ENCODE peak calls at places on chromosomes 13 and 19, in nine cellular contexts. One of them, this sample, is unnamed.

GRCh38 chr13:20130012-20130411 is 30.8 kb downstream of the GJA3 start:
- DNase-seq in fibroblast of the aortic adventitia: no peak
- DNase-seq in CD4-positive, alpha-beta T cell: no peak
- DNase-seq in activated B cell treated with CpG ODN at 0.5 μM for 24 hours: no peak
- DNase-seq in stimulated activated CD4-positive, alpha-beta T cell treated with anti-CD3 and anti-CD28 coated beads, Interleukin-4, amount 100 ng/mL, for 4 hours: no peak
- DNase-seq in KBM-7: no peak
- DNase-seq in left lung: no peak
- DNase-seq in sigmoid colon: no peak
- DNase-seq in HFFc6: no peak
- DNase-seq in this sample: no peak

GRCh38 chr19:15161028-15161984 is 39.5 kb downstream of the NOTCH3 start:
- DNase-seq in stimulated activated CD4-positive, alpha-beta T cell treated with anti-CD3 and anti-CD28 coated beads, Interleukin-4, amount 100 ng/mL, for 4 hours: no peak
- DNase-seq in left lung: no peak
- DNase-seq in sigmoid colon: no peak
- DNase-seq in KBM-7: peak
- DNase-seq in activated B cell treated with CpG ODN at 0.5 μM for 24 hours: no peak
- DNase-seq in HFFc6: no peak
- DNase-seq in fibroblast of the aortic adventitia: peak
- DNase-seq in CD4-positive, alpha-beta T cell: no peak
- DNase-seq in this sample: peak

GRCh38 chr13:98893361-98893760 is 84.5 kb downstream of the DOCK9 start:
- DNase-seq in left lung: no peak
- DNase-seq in HFFc6: no peak
- DNase-seq in fibroblast of the aortic adventitia: no peak
- DNase-seq in KBM-7: no peak
- DNase-seq in stimulated activated CD4-positive, alpha-beta T cell treated with anti-CD3 and anti-CD28 coated beads, Interleukin-4, amount 100 ng/mL, for 4 hours: no peak
- DNase-seq in CD4-positive, alpha-beta T cell: no peak
- DNase-seq in activated B cell treated with CpG ODN at 0.5 μM for 24 hours: no peak
- DNase-seq in sigmoid colon: no peak
- DNase-seq in this sample: no peak

GRCh38 chr19:33273881-33274662 is 28.3 kb downstream of the CEBPA start:
- DNase-seq in stimulated activated CD4-positive, alpha-beta T cell treated with anti-CD3 and anti-CD28 coated beads, Interleukin-4, amount 100 ng/mL, for 4 hours: peak
- DNase-seq in left lung: peak
- DNase-seq in CD4-positive, alpha-beta T cell: no peak
- DNase-seq in activated B cell treated with CpG ODN at 0.5 μM for 24 hours: no peak
- DNase-seq in KBM-7: peak
- DNase-seq in HFFc6: peak
- DNase-seq in sigmoid colon: no peak
- DNase-seq in fibroblast of the aortic adventitia: peak
- DNase-seq in this sample: peak

GRCh38 chr19:54422136-54422535 is 6.9 kb downstream of the TTYH1 start:
- DNase-seq in stimulated activated CD4-positive, alpha-beta T cell treated with anti-CD3 and anti-CD28 coated beads, Interleukin-4, amount 100 ng/mL, for 4 hours: no peak
- DNase-seq in HFFc6: no peak
- DNase-seq in left lung: no peak
- DNase-seq in fibroblast of the aortic adventitia: no peak
- DNase-seq in KBM-7: no peak
- DNase-seq in activated B cell treated with CpG ODN at 0.5 μM for 24 hours: no peak
- DNase-seq in CD4-positive, alpha-beta T cell: no peak
- DNase-seq in sigmoid colon: no peak
- DNase-seq in this sample: no peak

GRCh38 chr13:27621116-27621365 is 651 bp upstream of the POLR1D start:
- DNase-seq in sigmoid colon: no peak
- DNase-seq in HFFc6: no peak
- DNase-seq in stimulated activated CD4-positive, alpha-beta T cell treated with anti-CD3 and anti-CD28 coated beads, Interleukin-4, amount 100 ng/mL, for 4 hours: no peak
- DNase-seq in left lung: no peak
- DNase-seq in activated B cell treated with CpG ODN at 0.5 μM for 24 hours: no peak
- DNase-seq in fibroblast of the aortic adventitia: peak
- DNase-seq in CD4-positive, alpha-beta T cell: no peak
- DNase-seq in KBM-7: no peak
- DNase-seq in this sample: no peak

GRCh38 chr13:74675185-74675584 is 541.0 kb upstream of the KLF12 start:
- DNase-seq in KBM-7: no peak
- DNase-seq in sigmoid colon: no peak
- DNase-seq in left lung: no peak
- DNase-seq in stimulated activated CD4-positive, alpha-beta T cell treated with anti-CD3 and anti-CD28 coated beads, Interleukin-4, amount 100 ng/mL, for 4 hours: no peak
- DNase-seq in HFFc6: no peak
- DNase-seq in fibroblast of the aortic adventitia: peak
- DNase-seq in CD4-positive, alpha-beta T cell: no peak
- DNase-seq in activated B cell treated with CpG ODN at 0.5 μM for 24 hours: no peak
- DNase-seq in this sample: no peak

GRCh38 chr19:8307400-8307964 is 676 bp downstream of the CD320 start:
- DNase-seq in left lung: peak
- DNase-seq in fibroblast of the aortic adventitia: no peak
- DNase-seq in stimulated activated CD4-positive, alpha-beta T cell treated with anti-CD3 and anti-CD28 coated beads, Interleukin-4, amount 100 ng/mL, for 4 hours: no peak
- DNase-seq in HFFc6: no peak
- DNase-seq in sigmoid colon: peak
- DNase-seq in KBM-7: no peak
- DNase-seq in CD4-positive, alpha-beta T cell: no peak
- DNase-seq in activated B cell treated with CpG ODN at 0.5 μM for 24 hours: no peak
- DNase-seq in this sample: peak

GRCh38 chr19:47215581-47215980 is 15.4 kb downstream of the BBC3 start:
- DNase-seq in activated B cell treated with CpG ODN at 0.5 μM for 24 hours: no peak
- DNase-seq in CD4-positive, alpha-beta T cell: no peak
- DNase-seq in left lung: no peak
- DNase-seq in stimulated activated CD4-positive, alpha-beta T cell treated with anti-CD3 and anti-CD28 coated beads, Interleukin-4, amount 100 ng/mL, for 4 hours: no peak
- DNase-seq in HFFc6: no peak
- DNase-seq in sigmoid colon: no peak
- DNase-seq in fibroblast of the aortic adventitia: no peak
- DNase-seq in KBM-7: no peak
- DNase-seq in this sample: no peak

GRCh38 chr13:109521719-109522118 is 264.7 kb downstream of the IRS2 start:
- DNase-seq in stimulated activated CD4-positive, alpha-beta T cell treated with anti-CD3 and anti-CD28 coated beads, Interleukin-4, amount 100 ng/mL, for 4 hours: no peak
- DNase-seq in activated B cell treated with CpG ODN at 0.5 μM for 24 hours: no peak
- DNase-seq in sigmoid colon: no peak
- DNase-seq in CD4-positive, alpha-beta T cell: no peak
- DNase-seq in left lung: no peak
- DNase-seq in KBM-7: no peak
- DNase-seq in fibroblast of the aortic adventitia: no peak
- DNase-seq in HFFc6: no peak
- DNase-seq in this sample: no peak

GRCh38 chr19:23528376-23528775 is 133.1 kb upstream of the ZNF91 start:
- DNase-seq in stimulated activated CD4-positive, alpha-beta T cell treated with anti-CD3 and anti-CD28 coated beads, Interleukin-4, amount 100 ng/mL, for 4 hours: no peak
- DNase-seq in KBM-7: no peak
- DNase-seq in HFFc6: no peak
- DNase-seq in left lung: no peak
- DNase-seq in CD4-positive, alpha-beta T cell: no peak
- DNase-seq in activated B cell treated with CpG ODN at 0.5 μM for 24 hours: no peak
- DNase-seq in sigmoid colon: no peak
- DNase-seq in fibroblast of the aortic adventitia: no peak
- DNase-seq in this sample: no peak

GRCh38 chr19:50837300-50837699 is 3.9 kb upstream of the KLK15 start:
- DNase-seq in fibroblast of the aortic adventitia: no peak
- DNase-seq in CD4-positive, alpha-beta T cell: no peak
- DNase-seq in stimulated activated CD4-positive, alpha-beta T cell treated with anti-CD3 and anti-CD28 coated beads, Interleukin-4, amount 100 ng/mL, for 4 hours: no peak
- DNase-seq in left lung: no peak
- DNase-seq in sigmoid colon: peak
- DNase-seq in HFFc6: no peak
- DNase-seq in activated B cell treated with CpG ODN at 0.5 μM for 24 hours: no peak
- DNase-seq in KBM-7: no peak
- DNase-seq in this sample: no peak

GRCh38 chr19:17829855-17830566 is 8.7 kb upstream of the INSL3 start:
- DNase-seq in fibroblast of the aortic adventitia: peak
- DNase-seq in sigmoid colon: peak
- DNase-seq in left lung: no peak
- DNase-seq in CD4-positive, alpha-beta T cell: no peak
- DNase-seq in HFFc6: no peak
- DNase-seq in stimulated activated CD4-positive, alpha-beta T cell treated with anti-CD3 and anti-CD28 coated beads, Interleukin-4, amount 100 ng/mL, for 4 hours: no peak
- DNase-seq in activated B cell treated with CpG ODN at 0.5 μM for 24 hours: no peak
- DNase-seq in KBM-7: no peak
- DNase-seq in this sample: no peak

GRCh38 chr19:54670576-54671347 is 8.0 kb downstream of the LILRB4 start:
- DNase-seq in fibroblast of the aortic adventitia: no peak
- DNase-seq in activated B cell treated with CpG ODN at 0.5 μM for 24 hours: no peak
- DNase-seq in sigmoid colon: no peak
- DNase-seq in KBM-7: no peak
- DNase-seq in left lung: no peak
- DNase-seq in HFFc6: no peak
- DNase-seq in stimulated activated CD4-positive, alpha-beta T cell treated with anti-CD3 and anti-CD28 coated beads, Interleukin-4, amount 100 ng/mL, for 4 hours: no peak
- DNase-seq in CD4-positive, alpha-beta T cell: no peak
- DNase-seq in this sample: no peak

GRCh38 chr13:101681834-101682233 is 229.4 kb downstream of the ITGBL1 start:
- DNase-seq in activated B cell treated with CpG ODN at 0.5 μM for 24 hours: no peak
- DNase-seq in CD4-positive, alpha-beta T cell: no peak
- DNase-seq in sigmoid colon: no peak
- DNase-seq in left lung: no peak
- DNase-seq in stimulated activated CD4-positive, alpha-beta T cell treated with anti-CD3 and anti-CD28 coated beads, Interleukin-4, amount 100 ng/mL, for 4 hours: no peak
- DNase-seq in fibroblast of the aortic adventitia: peak
- DNase-seq in KBM-7: no peak
- DNase-seq in HFFc6: no peak
- DNase-seq in this sample: no peak

GRCh38 chr13:33251131-33251629 is 34.4 kb downstream of the STARD13 start:
- DNase-seq in stimulated activated CD4-positive, alpha-beta T cell treated with anti-CD3 and anti-CD28 coated beads, Interleukin-4, amount 100 ng/mL, for 4 hours: no peak
- DNase-seq in left lung: no peak
- DNase-seq in KBM-7: peak
- DNase-seq in activated B cell treated with CpG ODN at 0.5 μM for 24 hours: no peak
- DNase-seq in sigmoid colon: peak
- DNase-seq in HFFc6: peak
- DNase-seq in fibroblast of the aortic adventitia: peak
- DNase-seq in CD4-positive, alpha-beta T cell: no peak
- DNase-seq in this sample: no peak

GRCh38 chr13:60061737-60062136 is 102.0 kb downstream of the DIAPH3 start:
- DNase-seq in HFFc6: no peak
- DNase-seq in stimulated activated CD4-positive, alpha-beta T cell treated with anti-CD3 and anti-CD28 coated beads, Interleukin-4, amount 100 ng/mL, for 4 hours: no peak
- DNase-seq in sigmoid colon: no peak
- DNase-seq in left lung: no peak
- DNase-seq in CD4-positive, alpha-beta T cell: no peak
- DNase-seq in KBM-7: no peak
- DNase-seq in fibroblast of the aortic adventitia: no peak
- DNase-seq in activated B cell treated with CpG ODN at 0.5 μM for 24 hours: no peak
- DNase-seq in this sample: no peak

GRCh38 chr19:15091918-15092753 is 10.1 kb downstream of the OR1I1 start:
- DNase-seq in fibroblast of the aortic adventitia: peak
- DNase-seq in stimulated activated CD4-positive, alpha-beta T cell treated with anti-CD3 and anti-CD28 coated beads, Interleukin-4, amount 100 ng/mL, for 4 hours: no peak
- DNase-seq in KBM-7: peak
- DNase-seq in sigmoid colon: peak
- DNase-seq in left lung: no peak
- DNase-seq in activated B cell treated with CpG ODN at 0.5 μM for 24 hours: no peak
- DNase-seq in HFFc6: peak
- DNase-seq in CD4-positive, alpha-beta T cell: peak
- DNase-seq in this sample: no peak

GRCh38 chr19:45163156-45163555 is 2.4 kb upstream of the NKPD1 start:
- DNase-seq in KBM-7: no peak
- DNase-seq in activated B cell treated with CpG ODN at 0.5 μM for 24 hours: no peak
- DNase-seq in CD4-positive, alpha-beta T cell: no peak
- DNase-seq in fibroblast of the aortic adventitia: no peak
- DNase-seq in left lung: no peak
- DNase-seq in stimulated activated CD4-positive, alpha-beta T cell treated with anti-CD3 and anti-CD28 coated beads, Interleukin-4, amount 100 ng/mL, for 4 hours: no peak
- DNase-seq in sigmoid colon: no peak
- DNase-seq in HFFc6: no peak
- DNase-seq in this sample: no peak

GRCh38 chr13:90430127-90430526 is 917.4 kb upstream of the MIR17HG start:
- DNase-seq in HFFc6: no peak
- DNase-seq in sigmoid colon: no peak
- DNase-seq in fibroblast of the aortic adventitia: no peak
- DNase-seq in CD4-positive, alpha-beta T cell: no peak
- DNase-seq in stimulated activated CD4-positive, alpha-beta T cell treated with anti-CD3 and anti-CD28 coated beads, Interleukin-4, amount 100 ng/mL, for 4 hours: no peak
- DNase-seq in KBM-7: no peak
- DNase-seq in activated B cell treated with CpG ODN at 0.5 μM for 24 hours: no peak
- DNase-seq in left lung: no peak
- DNase-seq in this sample: no peak

GRCh38 chr13:99367106-99367616 is 60.0 kb upstream of the GPR183 start:
- DNase-seq in stimulated activated CD4-positive, alpha-beta T cell treated with anti-CD3 and anti-CD28 coated beads, Interleukin-4, amount 100 ng/mL, for 4 hours: no peak
- DNase-seq in KBM-7: no peak
- DNase-seq in CD4-positive, alpha-beta T cell: no peak
- DNase-seq in activated B cell treated with CpG ODN at 0.5 μM for 24 hours: no peak
- DNase-seq in sigmoid colon: no peak
- DNase-seq in left lung: no peak
- DNase-seq in HFFc6: no peak
- DNase-seq in fibroblast of the aortic adventitia: no peak
- DNase-seq in this sample: no peak

GRCh38 chr13:57224414-57224813 is 57.4 kb downstream of the PRR20E start:
- DNase-seq in fibroblast of the aortic adventitia: no peak
- DNase-seq in KBM-7: no peak
- DNase-seq in CD4-positive, alpha-beta T cell: no peak
- DNase-seq in stimulated activated CD4-positive, alpha-beta T cell treated with anti-CD3 and anti-CD28 coated beads, Interleukin-4, amount 100 ng/mL, for 4 hours: no peak
- DNase-seq in activated B cell treated with CpG ODN at 0.5 μM for 24 hours: no peak
- DNase-seq in left lung: no peak
- DNase-seq in HFFc6: no peak
- DNase-seq in sigmoid colon: no peak
- DNase-seq in this sample: no peak

GRCh38 chr13:66076417-66076816 is 1153.7 kb downstream of the PCDH9 start:
- DNase-seq in fibroblast of the aortic adventitia: peak
- DNase-seq in activated B cell treated with CpG ODN at 0.5 μM for 24 hours: no peak
- DNase-seq in CD4-positive, alpha-beta T cell: no peak
- DNase-seq in stimulated activated CD4-positive, alpha-beta T cell treated with anti-CD3 and anti-CD28 coated beads, Interleukin-4, amount 100 ng/mL, for 4 hours: no peak
- DNase-seq in KBM-7: peak
- DNase-seq in left lung: no peak
- DNase-seq in HFFc6: peak
- DNase-seq in sigmoid colon: no peak
- DNase-seq in this sample: no peak

GRCh38 chr19:10692673-10693264 is 8.5 kb upstream of the QTRT1 start:
- DNase-seq in left lung: no peak
- DNase-seq in CD4-positive, alpha-beta T cell: no peak
- DNase-seq in fibroblast of the aortic adventitia: no peak
- DNase-seq in stimulated activated CD4-positive, alpha-beta T cell treated with anti-CD3 and anti-CD28 coated beads, Interleukin-4, amount 100 ng/mL, for 4 hours: no peak
- DNase-seq in HFFc6: no peak
- DNase-seq in sigmoid colon: no peak
- DNase-seq in activated B cell treated with CpG ODN at 0.5 μM for 24 hours: no peak
- DNase-seq in KBM-7: no peak
- DNase-seq in this sample: no peak

GRCh38 chr13:79631260-79631659 is 150.3 kb downstream of the NDFIP2 start:
- DNase-seq in stimulated activated CD4-positive, alpha-beta T cell treated with anti-CD3 and anti-CD28 coated beads, Interleukin-4, amount 100 ng/mL, for 4 hours: no peak
- DNase-seq in left lung: no peak
- DNase-seq in sigmoid colon: no peak
- DNase-seq in CD4-positive, alpha-beta T cell: no peak
- DNase-seq in activated B cell treated with CpG ODN at 0.5 μM for 24 hours: no peak
- DNase-seq in KBM-7: no peak
- DNase-seq in HFFc6: peak
- DNase-seq in fibroblast of the aortic adventitia: peak
- DNase-seq in this sample: no peak

GRCh38 chr19:47274891-47275865 is 493 bp downstream of the INAFM1 start:
- DNase-seq in left lung: peak
- DNase-seq in stimulated activated CD4-positive, alpha-beta T cell treated with anti-CD3 and anti-CD28 coated beads, Interleukin-4, amount 100 ng/mL, for 4 hours: no peak
- DNase-seq in HFFc6: no peak
- DNase-seq in activated B cell treated with CpG ODN at 0.5 μM for 24 hours: no peak
- DNase-seq in CD4-positive, alpha-beta T cell: peak
- DNase-seq in sigmoid colon: peak
- DNase-seq in KBM-7: peak
- DNase-seq in fibroblast of the aortic adventitia: no peak
- DNase-seq in this sample: no peak

This sample was measured in HuH-7.5.